ENCODE peak calls at places on chromosomes 13 and 19, in five cellular contexts. Q is CD8-positive, alpha-beta memory T cell; A is uterus; W is pancreas; H is SK-N-SH. R is an unnamed sample.
A peak's percentile ranks its signal among the peaks of the same experiment; 100 is the strongest.

GRCh38 chr13:80463673-80464352 is 122.9 kb upstream of the SPRY2 start:
- DNase-seq in Q (no peak), A (no peak), W (no peak), H (no peak), R (no peak)

GRCh38 chr19:41083516-41083915 is 4.7 kb upstream of the CYP2A13 start:
- DNase-seq in Q (no peak), A (no peak), W (no peak), H (no peak), R (no peak)

GRCh38 chr19:55535173-55535572 is 1.8 kb downstream of the SBK2 start:
- DNase-seq in Q (no peak), A (no peak), W (no peak), H (no peak), R (no peak)

GRCh38 chr19:57807541-57807940 is 7.2 kb downstream of the ZNF552 start:
- DNase-seq in Q (no peak), A (no peak), W (no peak), H (no peak), R (no peak)

GRCh38 chr19:2887391-2887914 is 13.3 kb upstream of the ZNF57 start:
- DNase-seq in Q (no peak), A (no peak), W (no peak), H (peak; percentile 78), R (no peak)

GRCh38 chr13:43905435-43906031 is 25.8 kb downstream of the LACC1 start:
- DNase-seq in Q (no peak), A (peak; percentile 46), W (peak; percentile 16), H (peak; percentile 63), R (no peak)

GRCh38 chr13:43963726-43964125 is 84.0 kb downstream of the LACC1 start:
- DNase-seq in Q (no peak), A (no peak), W (no peak), H (no peak), R (no peak)

GRCh38 chr19:29524912-29525870 is 603 bp upstream of the VSTM2B start:
- DNase-seq in Q (no peak), A (no peak), W (no peak), H (no peak), R (no peak)

GRCh38 chr19:11383706-11384048 is 437 bp downstream of the EPOR start:
- DNase-seq in Q (no peak), A (no peak), W (no peak), H (no peak), R (no peak)

GRCh38 chr13:106205871-106206270 is 329.6 kb downstream of the EFNB2 start:
- DNase-seq in Q (no peak), A (no peak), W (no peak), H (no peak), R (no peak)

GRCh38 chr19:41327499-41328156 is 17.7 kb downstream of the CCDC97 start:
- DNase-seq in Q (peak; percentile 92), A (peak; percentile 51), W (peak; percentile 69), H (peak; percentile 44), R (peak; percentile 91)

GRCh38 chr13:52195052-52195837 is 35.8 kb upstream of the NEK3 start:
- DNase-seq in Q (peak; percentile 30), A (peak; percentile 81), W (peak; percentile 79), H (peak; percentile 68), R (peak; percentile 82)

GRCh38 chr13:95087746-95088305 is 213.4 kb downstream of the ABCC4 start:
- DNase-seq in Q (no peak), A (no peak), W (no peak), H (no peak), R (no peak)

GRCh38 chr19:15684828-15685227 is 11.9 kb downstream of the CYP4F12 start:
- DNase-seq in Q (no peak), A (no peak), W (no peak), H (no peak), R (no peak)

GRCh38 chr19:39448271-39448670 is 2.9 kb downstream of the SUPT5H start:
- DNase-seq in Q (no peak), A (no peak), W (no peak), H (no peak), R (no peak)

DNA sequence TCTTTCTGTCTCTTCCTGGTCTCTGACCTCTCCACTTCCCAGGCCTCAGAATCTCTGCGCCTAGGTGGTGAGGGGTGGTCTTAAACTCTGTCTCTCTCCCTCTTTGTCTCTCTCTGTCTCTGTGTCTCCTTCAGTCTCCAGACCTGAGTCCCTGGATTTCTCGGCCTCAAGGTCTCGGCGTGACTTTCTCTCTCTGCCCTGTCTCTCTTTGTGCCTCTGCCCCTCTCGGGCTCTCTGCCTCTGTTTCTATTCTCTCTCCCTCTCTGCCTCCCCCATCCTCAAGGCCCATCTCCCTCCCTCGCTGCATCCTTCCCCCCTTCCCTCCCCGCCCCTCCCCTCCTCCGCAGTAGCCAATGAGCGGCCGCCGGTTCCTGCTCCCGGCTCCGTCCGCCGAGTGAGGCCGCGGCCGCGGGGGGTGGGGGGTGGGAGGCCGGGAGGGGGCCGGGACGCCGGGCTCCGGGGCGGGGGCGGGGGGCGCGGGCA is at the start of gene CACNG7:
- DNase-seq in Q (no peak), A (no peak), W (no peak), H (peak; percentile 94), R (no peak)
- H3K4me3 ChIP-seq in Q (no peak within 1 kb of the TSS), A (no peak within 1 kb of the TSS), W (no peak within 1 kb of the TSS), H (peak within 1 kb of the TSS; percentile 98), R (no peak within 1 kb of the TSS)

GRCh38 chr13:27830010-27830409 is 37.7 kb downstream of the GSX1 start:
- DNase-seq in Q (peak; percentile 51), A (no peak), W (peak; percentile 43), H (peak; percentile 86), R (peak; percentile 93)
- H3K4me3 ChIP-seq in Q (no peak overlapping the region), A (peak overlapping the region; percentile 3), W (no peak overlapping the region), H (peak overlapping the region; percentile 57), R (no peak overlapping the region)

GRCh38 chr19:31432411-31432810 is 83.2 kb upstream of the TSHZ3 start:
- DNase-seq in Q (no peak), A (no peak), W (no peak), H (no peak), R (no peak)
- H3K4me3 ChIP-seq in Q (no peak overlapping the region), A (no peak overlapping the region), W (no peak overlapping the region), H (no peak overlapping the region), R (no peak overlapping the region)

GRCh38 chr19:33062902-33063301 is 1.8 kb downstream of the RHPN2 start:
- DNase-seq in Q (no peak), A (no peak), W (no peak), H (no peak), R (no peak)
- H3K4me3 ChIP-seq in Q (no peak overlapping the region), A (no peak overlapping the region), W (no peak overlapping the region), H (no peak overlapping the region), R (no peak overlapping the region)

DNA sequence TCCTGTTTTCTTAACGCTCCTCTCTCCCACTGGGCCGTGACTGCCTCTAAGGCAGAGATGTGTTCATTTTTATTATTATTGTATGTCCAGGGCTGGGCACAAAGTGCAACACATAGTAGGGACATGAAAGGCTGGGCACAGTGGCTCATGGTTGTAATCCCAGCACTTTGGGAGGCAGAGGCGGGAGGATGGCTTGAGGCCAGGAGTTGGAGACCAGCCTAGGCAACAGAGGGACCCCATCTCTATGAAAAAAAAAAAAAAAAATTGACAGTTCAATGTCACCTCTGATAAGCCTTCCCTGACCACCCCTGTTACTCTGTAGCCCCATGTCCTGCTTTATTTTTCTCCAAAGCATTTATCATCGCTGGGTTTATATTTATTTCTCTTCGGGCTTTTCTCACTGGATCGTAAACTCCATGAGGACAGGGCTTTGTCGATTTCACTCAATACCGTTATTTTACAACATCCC is 481 bp upstream of the SAE1 start:
- DNase-seq in Q (no peak), A (no peak), W (no peak), H (no peak), R (peak; percentile 23)
- H3K4me3 ChIP-seq in Q (peak overlapping the region; percentile 97), A (peak overlapping the region; percentile 67), W (no peak overlapping the region), H (no peak overlapping the region), R (peak overlapping the region; percentile 83)

GRCh38 chr13:114065926-114066774 is 66.3 kb downstream of the RASA3 start:
- DNase-seq in Q (no peak), A (no peak), W (no peak), H (no peak), R (no peak)
- H3K4me3 ChIP-seq in Q (peak overlapping the region; percentile 74), A (no peak overlapping the region), W (no peak overlapping the region), H (no peak overlapping the region), R (peak overlapping the region; percentile 35)

R was measured in left lung.